ENCODE peak calls at places on chromosomes 3 and 15, in four cellular contexts. U is fibroblast of lung, O is PC-9, S is IMR-90. Y is an unnamed sample.
A peak's percentile ranks its signal among the peaks of the same experiment; 100 is the strongest.

GRCh38 chr3:27554706-27555105 is 70.5 kb upstream of the SLC4A7 start:
- DNase-seq in U (no peak), S (no peak), O (no peak), Y (no peak)

GRCh38 chr3:24272408-24272807 is 222.2 kb downstream of the THRB start:
- DNase-seq in U (no peak), S (no peak), O (no peak), Y (no peak)

GRCh38 chr3:55468251-55468650 is 18.9 kb downstream of the WNT5A start:
- DNase-seq in U (peak; percentile 14), S (peak; percentile 81), O (no peak), Y (peak; percentile 88)

GRCh38 chr3:45537960-45538640 is 56.5 kb upstream of the LIMD1 start:
- DNase-seq in O (no peak), U (peak; percentile 52), S (peak; percentile 60), Y (no peak)

GRCh38 chr15:27412413-27412812 is 441.4 kb downstream of the GABRG3 start:
- DNase-seq in O (no peak), U (no peak), S (no peak), Y (no peak)

GRCh38 chr15:80268101-80268500 is 16.1 kb upstream of the CTXND1 start:
- DNase-seq in S (no peak), O (no peak), U (no peak), Y (no peak)

GRCh38 chr15:99729920-99730319 is 3.3 kb downstream of the LYSMD4 start:
- DNase-seq in U (peak; percentile 80), S (peak; percentile 61), O (no peak), Y (peak; percentile 16)

GRCh38 chr3:110248666-110249065 is 823.0 kb upstream of the NECTIN3 start:
- DNase-seq in O (no peak), U (peak; percentile 5), S (peak; percentile 52), Y (no peak)

GRCh38 chr3:173653781-173654180 is 256.2 kb downstream of the NLGN1 start:
- DNase-seq in S (peak; percentile 29), O (no peak), U (peak; percentile 35), Y (no peak)

GRCh38 chr15:33152502-33153109 is 41.9 kb downstream of the FMN1 start:
- DNase-seq in O (no peak), S (peak; percentile 11), U (peak; percentile 74), Y (peak; percentile 19)

GRCh38 chr15:70023064-70023768 is 74.5 kb downstream of the TLE3 start:
- DNase-seq in U (peak; percentile 54), S (peak; percentile 75), O (peak; percentile 66), Y (peak; percentile 92)

GRCh38 chr15:93617443-93617842 is 528.4 kb upstream of the RGMA start:
- DNase-seq in O (no peak), U (no peak), S (no peak), Y (no peak)

GRCh38 chr3:64685800-64686445 is 1.9 kb downstream of the ADAMTS9 start:
- DNase-seq in U (peak; percentile 96), O (peak; percentile 81), S (peak; percentile 88), Y (peak; percentile 91)

GRCh38 chr3:79297242-79297641 is 470.6 kb downstream of the ROBO1 start:
- DNase-seq in U (peak; percentile 96), S (peak; percentile 97), O (peak; percentile 77), Y (peak; percentile 95)

GRCh38 chr3:127299276-127299675 is 11.4 kb upstream of the PRR20G start:
- DNase-seq in S (no peak), O (no peak), U (no peak), Y (no peak)

GRCh38 chr3:53478921-53479664 is 15.3 kb upstream of the CACNA1D start:
- DNase-seq in U (no peak), S (no peak), O (no peak), Y (no peak)

GRCh38 chr3:119034256-119035013 is at the start of gene IGSF11:
- DNase-seq in U (peak; percentile 26), S (peak; percentile 20), O (no peak), Y (peak; percentile 38)

GRCh38 chr15:36484038-36484778 is 95.2 kb upstream of the CDIN1 start:
- DNase-seq in U (peak; percentile 43), S (peak; percentile 87), O (no peak), Y (peak; percentile 56)

GRCh38 chr3:138987181-138987580 is 18.9 kb downstream of the PRR23A start:
- DNase-seq in U (no peak), S (no peak), O (no peak), Y (no peak)

GRCh38 chr3:195139091-195139875 is 131.7 kb downstream of the XXYLT1 start:
- DNase-seq in O (no peak), U (peak; percentile 50), S (no peak), Y (no peak)

GRCh38 chr15:92653836-92654524 is 1.6 kb downstream of the FAM174B start:
- DNase-seq in U (no peak), O (peak; percentile 75), S (no peak), Y (no peak)

GRCh38 chr3:76965122-76965725 is 74.7 kb upstream of the ROBO2 start:
- DNase-seq in O (no peak), S (peak; percentile 18), U (peak; percentile 17), Y (no peak)

GRCh38 chr3:71456155-71456554 is 127.4 kb downstream of the FOXP1 start:
- DNase-seq in U (peak; percentile 32), O (no peak), S (peak; percentile 31), Y (no peak)
- H2AFZ ChIP-seq in U (peak overlapping the region; percentile 69), O (no peak overlapping the region), S (peak overlapping the region; percentile 38), Y (no peak overlapping the region)

GRCh38 chr3:135314227-135314626 is 519.2 kb downstream of the EPHB1 start:
- DNase-seq in O (no peak), U (no peak), S (no peak), Y (no peak)

GRCh38 chr3:135310317-135310716 is 515.3 kb downstream of the EPHB1 start:
- DNase-seq in O (no peak), U (no peak), S (no peak), Y (no peak)

DNA sequence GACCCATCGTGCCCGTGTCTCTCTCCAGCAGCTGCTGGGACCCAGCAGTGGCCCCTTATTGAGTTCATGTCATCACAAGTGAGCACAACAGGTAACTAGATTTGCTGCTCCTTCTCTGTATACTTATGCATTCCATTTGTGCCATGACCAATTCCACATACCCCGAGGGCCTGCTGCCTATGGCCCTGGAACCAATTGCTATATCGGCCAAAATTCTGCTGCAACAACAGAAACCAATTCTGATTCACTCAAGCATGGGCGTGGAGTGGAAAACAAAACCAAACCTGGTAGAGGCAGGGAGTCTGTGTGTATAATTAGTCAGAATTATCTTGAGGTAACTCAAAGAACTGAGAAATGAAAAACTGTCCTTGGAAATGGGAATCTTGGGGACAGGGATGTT is 516.6 kb downstream of the EPHB1 start:
- DNase-seq in U (no peak), S (no peak), O (no peak), Y (no peak)
- H2AFZ ChIP-seq in U (no peak overlapping the region), S (no peak overlapping the region), O (no peak overlapping the region), Y (no peak overlapping the region)

GRCh38 chr3:123870033-123870432 is 14.1 kb downstream of the MYLK start:
- DNase-seq in U (no peak), S (peak; percentile 24), O (no peak), Y (peak; percentile 47)

GRCh38 chr3:123869165-123869564 is 15.0 kb downstream of the MYLK start:
- DNase-seq in U (no peak), O (no peak), S (no peak), Y (no peak)

GRCh38 chr3:123871946-123872345 is 12.2 kb downstream of the MYLK start:
- DNase-seq in U (no peak), S (peak; percentile 23), O (no peak), Y (peak; percentile 80)

GRCh38 chr3:123876858-123877257 is 7.3 kb downstream of the MYLK start:
- DNase-seq in O (no peak), S (no peak), U (no peak), Y (no peak)

DNA sequence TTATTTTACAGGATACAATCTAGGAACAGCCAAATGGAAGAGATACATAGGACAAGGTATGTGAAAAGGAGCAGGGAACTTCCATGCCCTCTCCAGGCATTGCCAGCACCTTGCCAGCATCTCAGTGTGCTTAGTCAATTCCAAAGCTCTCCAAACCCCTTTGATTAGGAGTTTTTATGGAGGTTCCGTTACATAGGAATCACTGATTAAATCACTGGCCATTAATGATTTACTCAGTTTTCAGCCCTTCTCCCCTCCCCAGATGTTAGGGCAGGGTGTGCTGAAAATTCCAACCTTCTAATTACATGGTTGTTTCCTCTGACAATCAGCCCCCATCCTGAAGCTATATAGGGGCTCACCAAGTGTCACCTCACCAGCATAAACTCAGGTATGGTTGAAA is 11.5 kb downstream of the MYLK start:
- DNase-seq in U (no peak), S (no peak), O (no peak), Y (no peak)
- H2AFZ ChIP-seq in U (no peak overlapping the region), S (no peak overlapping the region), O (no peak overlapping the region), Y (no peak overlapping the region)

DNA sequence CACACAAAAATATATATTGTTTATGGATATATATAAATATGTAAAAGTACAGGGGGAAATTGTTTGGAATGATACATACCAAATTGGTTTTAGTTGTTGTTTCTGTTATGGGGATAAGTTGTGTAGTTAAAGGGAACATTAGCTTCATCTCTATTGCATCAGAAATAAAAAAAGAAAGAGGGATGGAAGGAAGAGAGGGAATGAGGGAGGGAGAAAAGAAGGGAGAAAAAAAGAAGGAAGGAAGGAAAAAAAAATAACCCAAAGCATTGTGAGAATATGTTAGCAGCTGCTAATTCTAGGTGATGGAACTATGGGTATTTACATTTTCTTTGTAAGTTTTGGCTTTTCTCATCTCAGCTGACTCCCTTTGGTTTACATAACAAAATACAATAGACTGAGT is 1.3 kb downstream of the CCR8 start:
- DNase-seq in S (no peak), O (no peak), U (no peak), Y (no peak)
- H2AFZ ChIP-seq in S (no peak overlapping the region), O (no peak overlapping the region), U (no peak overlapping the region), Y (no peak overlapping the region)

DNA sequence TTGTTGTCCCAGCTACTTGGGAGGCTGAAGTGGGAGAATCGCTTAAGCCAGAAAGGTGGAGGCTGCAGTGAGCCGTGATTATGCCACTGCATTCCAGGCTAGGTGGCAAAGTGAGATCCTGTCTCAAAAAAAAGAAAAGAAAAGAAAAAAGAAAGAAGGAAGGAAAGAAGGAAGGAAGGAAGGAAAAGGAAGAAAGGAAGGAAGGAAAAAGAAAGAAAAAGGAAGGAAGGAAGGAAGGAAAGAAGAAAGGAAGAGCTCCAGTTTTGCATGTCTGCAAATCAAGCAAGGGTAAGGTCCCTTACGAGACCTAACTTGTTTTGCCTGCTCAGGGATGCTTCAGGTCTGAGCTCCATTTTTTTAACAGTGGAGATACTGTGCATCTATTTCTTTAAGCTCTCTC is 3.6 kb upstream of the XIRP1 start:
- DNase-seq in O (no peak), U (no peak), S (no peak), Y (no peak)
- H2AFZ ChIP-seq in O (no peak overlapping the region), U (no peak overlapping the region), S (no peak overlapping the region), Y (no peak overlapping the region)

Y was measured in astrocyte.